ENCODE peak calls at places on chromosomes 3 and 15, in five cellular contexts. B, J, U, V and K are unnamed samples.

GRCh38 chr3:180683816-180684215 is 4.5 kb upstream of the CCDC39 start:
- DNase-seq in V (no peak), J (no peak), B (no peak), U (no peak), K (no peak)

GRCh38 chr15:92809880-92810361 is 90.2 kb upstream of the CHD2 start:
- DNase-seq in B (peak; percentile 58), J (no peak), V (peak; percentile 76), U (no peak), K (peak; percentile 77)

GRCh38 chr3:87209115-87209514 is 18.0 kb upstream of the CHMP2B start:
- DNase-seq in U (no peak), J (no peak), V (peak; percentile 38), B (no peak), K (no peak)

GRCh38 chr15:58521293-58521991 is 89.7 kb downstream of the LIPC start:
- DNase-seq in B (peak; percentile 35), J (peak; percentile 60), V (peak; percentile 94), U (no peak), K (no peak)

GRCh38 chr3:99315896-99316295 is 322.5 kb upstream of the COL8A1 start:
- DNase-seq in U (no peak), V (no peak), J (no peak), B (no peak), K (no peak)

GRCh38 chr3:17686613-17687012 is 55.8 kb downstream of the TBC1D5 start:
- DNase-seq in B (no peak), U (no peak), V (peak; percentile 53), J (peak; percentile 13), K (no peak)

GRCh38 chr3:107199962-107200465 is 177.2 kb upstream of the CCDC54 start:
- DNase-seq in V (no peak), B (no peak), J (no peak), U (no peak), K (no peak)

GRCh38 chr3:133986302-133986701 is 43.4 kb downstream of the SLCO2A1 start:
- DNase-seq in U (no peak), V (no peak), B (no peak), J (no peak), K (no peak)

GRCh38 chr3:149151843-149152242 is 22.4 kb downstream of the HPS3 start:
- DNase-seq in V (peak; percentile 85), J (no peak), B (no peak), U (no peak), K (no peak)

GRCh38 chr3:129182390-129183180 is 1.1 kb downstream of the CNBP start:
- DNase-seq in V (peak; percentile 40), J (no peak), U (no peak), B (no peak), K (no peak)

GRCh38 chr15:71826196-71826595 is 15.8 kb downstream of the NR2E3 start:
- DNase-seq in U (no peak), V (no peak), B (no peak), J (no peak), K (no peak)

GRCh38 chr3:72538070-72538745 is 310.0 kb downstream of the SHQ1 start:
- DNase-seq in J (no peak), B (no peak), V (no peak), U (no peak), K (no peak)

GRCh38 chr15:92582206-92582605 is 73.4 kb downstream of the FAM174B start:
- DNase-seq in U (no peak), J (no peak), V (no peak), B (no peak), K (peak; percentile 60)

GRCh38 chr15:32029862-32030781 is at the start of gene CHRNA7:
- DNase-seq in B (peak; percentile 66), U (peak; percentile 76), V (peak; percentile 55), J (peak; percentile 64), K (peak; percentile 62)

GRCh38 chr3:98732239-98733054 is 30.7 kb upstream of the ST3GAL6 start:
- DNase-seq in U (peak; percentile 61), B (peak; percentile 21), J (peak; percentile 55), V (no peak), K (peak; percentile 84)

GRCh38 chr3:23944007-23944760 is 902 bp upstream of the NR1D2 start:
- DNase-seq in V (no peak), J (no peak), U (no peak), B (no peak), K (no peak)

GRCh38 chr3:156311431-156311830 is 191.1 kb downstream of the KCNAB1 start:
- DNase-seq in V (no peak), B (no peak), U (no peak), J (no peak), K (no peak)

GRCh38 chr3:119859728-119860127 is 77.8 kb downstream of the NR1I2 start:
- DNase-seq in B (no peak), V (no peak), J (no peak), U (no peak), K (no peak)

GRCh38 chr3:193777524-193777923 is 184.5 kb downstream of the OPA1 start:
- DNase-seq in V (no peak), U (no peak), B (no peak), J (no peak), K (no peak)
- TF ChIP-seq EP300 in V (no peak), U (no peak), B (no peak), J (no peak), K (no peak)

GRCh38 chr3:187044871-187045552 is 94.3 kb downstream of the RPL39L start:
- DNase-seq in J (no peak), B (no peak), V (no peak), U (peak; percentile 45), K (no peak)

GRCh38 chr3:187046033-187046432 is 93.3 kb downstream of the RPL39L start:
- DNase-seq in J (no peak), U (no peak), B (no peak), V (no peak), K (no peak)

GRCh38 chr3:187042874-187043458 is 96.3 kb downstream of the RPL39L start:
- DNase-seq in B (no peak), U (no peak), V (no peak), J (no peak), K (no peak)

GRCh38 chr3:187042062-187042745 is 97.1 kb downstream of the RPL39L start:
- DNase-seq in U (no peak), V (no peak), B (no peak), J (no peak), K (no peak)

GRCh38 chr3:187044206-187044605 is 95.1 kb downstream of the RPL39L start:
- DNase-seq in U (no peak), B (no peak), J (no peak), V (no peak), K (no peak)
- TF ChIP-seq EP300 in U (no peak), B (no peak), J (no peak), V (no peak), K (no peak)

GRCh38 chr3:71255498-71255897 is 328.0 kb downstream of the FOXP1 start:
- DNase-seq in V (no peak), U (no peak), B (no peak), J (no peak), K (no peak)
- TF ChIP-seq EP300 in V (no peak), U (no peak), B (no peak), J (no peak), K (no peak)

GRCh38 chr3:63912768-63913588 is 795 bp upstream of the SCAANT1 start:
- DNase-seq in B (peak; percentile 80), J (peak; percentile 54), U (peak; percentile 76), V (peak; percentile 36), K (peak; percentile 83)
- TF ChIP-seq EP300 in B (no peak), J (no peak), U (no peak), V (no peak), K (no peak)

GRCh38 chr3:5126586-5126985 is 4.5 kb downstream of the ARL8B start:
- DNase-seq in V (no peak), J (no peak), U (no peak), B (no peak), K (no peak)

GRCh38 chr3:5123937-5124336 is 1.8 kb downstream of the ARL8B start:
- DNase-seq in U (no peak), J (no peak), B (no peak), V (no peak), K (no peak)

GRCh38 chr3:5122741-5123706 is 932 bp downstream of the ARL8B start:
- DNase-seq in V (peak; percentile 73), J (peak; percentile 48), B (peak; percentile 39), U (peak; percentile 36), K (peak; percentile 81)

GRCh38 chr3:5120446-5120845 is 1.6 kb upstream of the ARL8B start:
- DNase-seq in V (no peak), U (no peak), J (no peak), B (no peak), K (no peak)

DNA sequence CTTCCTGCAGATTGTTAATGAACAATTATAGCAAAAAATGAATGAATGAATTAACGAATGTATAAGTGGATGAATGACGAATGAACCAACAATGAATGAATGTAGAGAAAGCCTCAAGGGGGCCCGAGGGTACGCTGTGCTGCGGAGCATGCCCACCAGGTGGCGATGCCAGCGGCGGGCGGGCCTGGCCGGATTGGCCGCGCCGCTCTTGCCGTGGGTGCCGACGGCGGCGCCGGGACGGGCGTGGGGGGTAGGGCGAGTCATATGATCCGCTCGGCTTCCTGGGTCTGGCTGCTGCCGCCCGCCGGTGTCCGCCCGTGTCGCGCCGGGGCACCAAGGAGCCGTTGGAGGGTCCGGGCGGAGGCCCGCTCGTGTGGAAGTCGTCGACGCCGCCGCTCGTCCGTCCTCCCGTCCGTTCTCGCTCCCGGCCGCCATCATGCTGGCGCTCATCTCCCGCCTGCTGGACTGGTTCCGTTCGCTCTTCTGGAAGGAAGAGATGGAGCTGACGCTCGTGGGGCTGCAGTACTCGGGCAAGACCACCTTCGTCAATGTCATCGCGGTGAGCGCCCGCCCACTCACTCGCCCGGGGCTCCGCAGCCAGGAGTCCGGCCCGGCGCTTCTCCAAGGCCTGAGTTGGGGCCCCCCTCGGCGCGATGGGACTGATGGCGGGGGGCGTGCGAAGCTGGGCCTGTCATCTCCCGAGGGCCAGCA is at the start of gene ARL8B:
- DNase-seq in U (peak; percentile 92), J (peak; percentile 89), B (peak; percentile 87), V (peak; percentile 97), K (peak; percentile 95)
- TF ChIP-seq EP300 in U (no peak), J (no peak), B (no peak), V (peak; percentile 82), K (no peak)

DNA sequence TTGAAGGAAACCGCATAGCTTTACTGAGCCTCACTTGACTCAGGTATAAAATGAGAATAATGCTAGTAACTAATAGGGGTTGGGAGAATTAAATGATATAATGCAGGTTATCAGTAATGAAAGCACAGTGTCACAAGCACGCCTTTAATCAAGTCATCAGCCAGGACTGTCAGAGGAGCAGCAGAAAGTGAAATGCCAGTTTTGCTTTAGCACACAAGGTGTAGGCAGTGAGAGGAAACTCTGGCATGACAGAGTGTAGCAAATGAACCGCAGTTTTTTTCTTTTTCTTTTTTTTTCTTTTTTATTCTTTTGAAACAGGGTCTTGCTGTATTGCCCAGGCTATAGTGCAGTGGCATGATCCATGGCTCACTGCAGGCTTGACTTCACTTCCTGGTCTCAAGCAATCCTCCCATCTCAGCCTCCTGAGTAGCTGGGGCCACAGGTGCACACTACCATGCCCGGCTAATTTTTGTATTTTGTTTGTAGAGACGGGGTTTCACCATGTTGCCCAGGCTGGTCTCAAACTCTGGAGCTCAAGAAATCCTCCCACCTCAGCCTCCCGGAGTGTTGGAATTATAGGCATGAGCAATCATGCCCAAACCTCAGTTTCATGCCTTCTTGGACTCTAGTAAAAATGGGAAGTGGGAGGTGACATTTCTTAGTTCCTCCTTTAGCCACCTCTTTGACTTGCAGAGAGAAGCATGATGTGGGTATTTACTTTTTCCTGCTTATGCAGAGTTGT is 9.7 kb upstream of the SCAANT1 start:
- DNase-seq in V (no peak), B (no peak), U (no peak), J (no peak), K (no peak)
- TF ChIP-seq EP300 in V (no peak), B (no peak), U (no peak), J (no peak), K (no peak)

GRCh38 chr3:197309528-197310361 is 11.3 kb upstream of the DLG1 start:
- DNase-seq in J (no peak), V (no peak), U (no peak), B (no peak), K (no peak)
- TF ChIP-seq EP300 in J (no peak), V (peak; percentile 22), U (no peak), B (no peak), K (no peak)